ENCODE peak calls at places on chromosome 18, in ten cellular contexts. I is astrocyte of the spinal cord, Z is fibroblast of pulmonary artery, Y is OCI-LY7, P is neural crest cell, V is HL-60, H is nephron progenitor cell, Q is suprapubic skin, K is PC-9, E is adrenal gland. T is an unnamed sample.

GRCh38 chr18:35489913-35490490 is 7.8 kb downstream of the INO80C start:
- DNase-seq in I (no peak), Z (no peak), Y (no peak), P (no peak), V (no peak), H (no peak), Q (no peak), K (no peak), E (no peak), T (no peak)

GRCh38 chr18:57806891-57807280 is 3.8 kb upstream of the ATP8B1 start:
- DNase-seq in I (peak), Z (peak), Y (no peak), P (no peak), V (no peak), H (no peak), Q (no peak), K (peak), E (peak), T (no peak)

GRCh38 chr18:47427951-47428350 is 176.5 kb upstream of the SKOR2 start:
- DNase-seq in I (no peak), Z (no peak), Y (no peak), P (no peak), V (no peak), H (no peak), Q (no peak), K (no peak), E (no peak), T (no peak)

GRCh38 chr18:8730080-8730827 is 24.9 kb downstream of the MTCL1 start:
- DNase-seq in I (peak), Z (peak), Y (no peak), P (no peak), V (no peak), H (no peak), Q (no peak), K (peak), E (peak), T (no peak)

GRCh38 chr18:50590625-50591024 is 30.7 kb downstream of the MAPK4 start:
- DNase-seq in I (no peak), Z (no peak), Y (no peak), P (no peak), V (no peak), H (no peak), Q (no peak), K (no peak), E (no peak), T (no peak)

GRCh38 chr18:58894937-58895336 is 30.3 kb downstream of the ZNF532 start:
- DNase-seq in I (no peak), Z (no peak), Y (no peak), P (no peak), V (no peak), H (no peak), Q (no peak), K (no peak), E (no peak), T (no peak)

GRCh38 chr18:23970161-23971153 is 44.1 kb upstream of the TTC39C start:
- DNase-seq in I (no peak), Z (no peak), Y (peak), P (no peak), V (no peak), H (no peak), Q (no peak), K (no peak), E (no peak), T (no peak)

GRCh38 chr18:69944434-69944833 is 3.2 kb downstream of the CD226 start:
- DNase-seq in I (no peak), Z (no peak), Y (no peak), P (no peak), V (no peak), H (no peak), Q (no peak), K (no peak), E (no peak), T (no peak)

GRCh38 chr18:12304351-12305210 is 3.5 kb upstream of the TUBB6 start:
- DNase-seq in I (no peak), Z (no peak), Y (no peak), P (no peak), V (no peak), H (no peak), Q (peak), K (no peak), E (no peak), T (no peak)

GRCh38 chr18:73778052-73778395 is 369.6 kb downstream of the FBXO15 start:
- DNase-seq in I (no peak), Z (peak), Y (no peak), P (no peak), V (no peak), H (no peak), Q (no peak), K (no peak), E (no peak), T (no peak)

GRCh38 chr18:55763298-55763697 is 175.3 kb upstream of the TCF4 start:
- DNase-seq in I (peak), Z (no peak), Y (no peak), P (no peak), V (no peak), H (no peak), Q (no peak), K (peak), E (no peak), T (no peak)

GRCh38 chr18:50791599-50792438 is 28.0 kb downstream of the MRO start:
- DNase-seq in I (no peak), Z (no peak), Y (no peak), P (no peak), V (no peak), H (no peak), Q (no peak), K (no peak), E (no peak), T (no peak)

GRCh38 chr18:13453714-13454113 is 235.2 kb downstream of the LDLRAD4 start:
- DNase-seq in I (no peak), Z (no peak), Y (no peak), P (no peak), V (no peak), H (no peak), Q (no peak), K (no peak), E (no peak), T (no peak)

GRCh38 chr18:50447102-50447501 is 72.3 kb downstream of the SKA1 start:
- DNase-seq in I (no peak), Z (no peak), Y (no peak), P (no peak), V (no peak), H (no peak), Q (no peak), K (no peak), E (no peak), T (no peak)

GRCh38 chr18:3129053-3129864 is 90.5 kb downstream of the MYOM1 start:
- DNase-seq in I (peak), Z (peak), Y (peak), P (peak), V (peak), H (peak), Q (peak), K (peak), E (peak), T (peak)

DNA sequence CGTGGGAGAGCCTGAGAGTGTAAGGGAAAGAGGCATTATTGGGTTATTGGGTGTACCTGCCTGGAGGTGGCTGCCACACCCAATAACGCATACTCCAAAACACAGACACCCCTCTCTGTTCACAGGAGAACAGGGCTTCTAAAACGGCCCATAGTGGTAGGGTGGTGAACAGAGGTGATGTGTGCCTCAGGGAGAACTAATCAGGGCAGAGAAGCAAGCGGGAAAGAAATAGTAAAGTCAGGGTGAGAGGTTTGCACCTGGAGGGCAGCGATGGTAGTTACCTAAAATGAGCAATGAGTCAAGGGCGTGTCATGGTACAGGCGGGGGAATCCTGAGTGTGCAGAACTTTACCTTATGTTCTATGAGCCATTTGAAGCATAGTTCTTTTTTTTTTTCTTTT is 21.5 kb upstream of the VPS4B start:
- DNase-seq in I (no peak), Z (no peak), Y (no peak), P (no peak), V (no peak), H (no peak), Q (no peak), K (peak), E (no peak), T (no peak)
- TF ChIP-seq CTCF in I (no peak), Z (no peak), Y (no peak), P (no peak), V (no peak), H (no peak), Q (peak), K (no peak), E (no peak), T (no peak)

GRCh38 chr18:72530622-72531021 is 13.5 kb downstream of the CBLN2 start:
- DNase-seq in I (peak), Z (no peak), Y (no peak), P (no peak), V (no peak), H (no peak), Q (no peak), K (no peak), E (no peak), T (no peak)
- TF ChIP-seq CTCF in I (no peak), Z (no peak), Y (no peak), P (peak), V (no peak), H (no peak), Q (no peak), K (no peak), E (no peak), T (no peak)

DNA sequence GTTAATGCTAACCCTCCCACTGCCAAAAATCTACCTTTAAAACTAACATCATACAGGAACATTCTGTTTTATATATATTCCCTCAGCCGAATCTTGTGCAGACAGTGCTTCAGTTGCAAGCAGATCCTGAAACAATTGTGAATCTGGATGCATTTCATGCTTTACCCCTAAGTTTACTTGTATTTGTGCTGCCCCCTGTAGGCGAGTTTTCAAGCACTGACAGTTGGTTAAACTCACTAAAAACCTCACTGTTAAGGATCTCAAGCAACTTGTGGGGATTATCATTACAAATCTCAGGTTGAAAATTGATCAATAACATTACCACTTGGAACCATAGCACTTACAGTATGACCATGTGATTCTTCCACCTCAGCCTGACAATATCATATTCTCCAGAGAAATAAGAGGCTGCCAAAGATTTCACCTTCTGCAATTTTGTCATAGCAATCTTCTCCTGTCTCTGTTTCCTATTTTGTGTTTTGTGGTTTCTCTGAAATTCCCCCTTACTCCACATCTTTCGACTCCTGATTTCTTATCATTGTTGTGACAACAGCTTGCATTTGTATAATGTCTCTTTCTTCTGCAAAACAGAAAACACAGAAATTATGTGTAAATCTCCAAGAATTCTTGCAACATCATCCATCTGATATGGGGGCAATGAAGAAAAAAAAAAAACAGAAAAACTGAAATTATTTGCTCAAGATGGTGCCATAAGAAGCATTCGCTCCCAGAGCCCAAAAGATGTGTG is 354.6 kb upstream of the SETBP1 start:
- DNase-seq in I (peak), Z (peak), Y (peak), P (peak), V (peak), H (peak), Q (no peak), K (no peak), E (peak), T (peak)
- TF ChIP-seq CTCF in I (peak), Z (peak), Y (peak), P (peak), V (peak), H (peak), Q (peak), K (peak), E (peak), T (peak)

GRCh38 chr18:10278265-10278664 is 176.2 kb upstream of the APCDD1 start:
- DNase-seq in I (no peak), Z (no peak), Y (no peak), P (no peak), V (no peak), H (no peak), Q (no peak), K (no peak), E (no peak), T (no peak)
- TF ChIP-seq CTCF in I (no peak), Z (no peak), Y (no peak), P (no peak), V (no peak), H (no peak), Q (no peak), K (no peak), E (no peak), T (no peak)

DNA sequence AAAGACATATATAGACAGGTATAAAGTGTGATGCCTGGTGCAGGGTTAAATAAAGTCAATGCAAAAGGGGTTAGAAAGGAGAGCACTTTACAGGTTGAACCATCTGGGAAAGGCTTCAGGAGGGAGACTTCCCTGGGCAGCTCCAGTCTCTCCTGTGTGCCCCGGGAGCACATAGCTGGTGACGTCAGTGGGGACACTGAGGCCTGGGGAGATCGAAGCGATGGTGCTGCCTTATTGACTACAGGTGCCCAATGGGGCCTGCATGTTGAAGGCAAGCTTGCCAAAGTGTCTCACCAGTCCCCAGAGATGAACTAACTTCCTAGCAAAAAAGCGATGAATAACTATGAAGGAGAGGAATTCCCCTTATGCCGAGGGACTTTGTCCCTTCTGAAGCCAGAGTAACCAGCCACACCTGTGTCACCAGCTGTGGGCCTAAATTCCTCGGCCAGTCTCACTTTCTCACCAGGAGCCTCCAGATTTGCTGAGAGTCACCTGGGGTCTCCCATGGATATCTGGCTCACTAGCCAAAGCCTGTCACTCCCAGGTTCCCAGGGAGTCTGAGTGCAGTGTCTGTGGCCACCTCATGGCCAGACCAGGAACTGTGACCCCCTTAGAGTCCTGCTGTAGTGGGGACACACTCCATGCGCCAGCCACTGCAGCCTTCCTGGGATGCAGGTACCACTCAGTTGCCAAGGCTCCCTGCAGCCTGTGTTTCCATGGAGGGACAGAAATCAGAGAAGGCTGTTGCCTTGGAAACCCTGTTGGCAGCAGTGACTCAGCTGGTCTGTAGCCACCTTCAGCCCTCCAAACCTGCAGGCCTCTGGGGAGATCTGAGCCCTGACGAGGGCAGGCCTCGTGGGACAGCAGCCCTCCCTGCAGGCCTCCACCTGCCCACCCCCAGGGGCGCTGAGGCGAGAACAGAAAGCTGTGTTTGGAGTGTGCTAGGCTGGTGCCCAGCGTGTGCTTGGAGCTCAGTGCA is 128.7 kb downstream of the CTIF start:
- DNase-seq in I (peak), Z (no peak), Y (peak), P (no peak), V (no peak), H (no peak), Q (peak), K (peak), E (peak), T (peak)
- TF ChIP-seq CTCF in I (peak), Z (peak), Y (peak), P (peak), V (no peak), H (peak), Q (no peak), K (peak), E (peak), T (peak)

GRCh38 chr18:79788096-79789085 is 9.3 kb upstream of the KCNG2 start:
- DNase-seq in I (no peak), Z (peak), Y (no peak), P (no peak), V (no peak), H (peak), Q (no peak), K (no peak), E (no peak), T (no peak)
- TF ChIP-seq CTCF in I (no peak), Z (no peak), Y (no peak), P (peak), V (no peak), H (no peak), Q (no peak), K (no peak), E (no peak), T (peak)

GRCh38 chr18:49055787-49056186 is 105.0 kb upstream of the SMAD7 start:
- DNase-seq in I (peak), Z (peak), Y (peak), P (no peak), V (peak), H (no peak), Q (no peak), K (peak), E (peak), T (no peak)

GRCh38 chr18:49061906-49062831 is 111.4 kb upstream of the SMAD7 start:
- DNase-seq in I (no peak), Z (no peak), Y (no peak), P (no peak), V (no peak), H (no peak), Q (no peak), K (no peak), E (no peak), T (no peak)

GRCh38 chr18:49061239-49061905 is 110.6 kb upstream of the SMAD7 start:
- DNase-seq in I (no peak), Z (no peak), Y (no peak), P (no peak), V (no peak), H (no peak), Q (no peak), K (no peak), E (no peak), T (no peak)

GRCh38 chr18:49062832-49063226 is 112.1 kb upstream of the SMAD7 start:
- DNase-seq in I (no peak), Z (no peak), Y (no peak), P (no peak), V (no peak), H (no peak), Q (no peak), K (no peak), E (no peak), T (no peak)

GRCh38 chr18:49059028-49059670 is 108.4 kb upstream of the SMAD7 start:
- DNase-seq in I (no peak), Z (peak), Y (peak), P (no peak), V (no peak), H (no peak), Q (no peak), K (no peak), E (no peak), T (no peak)
- TF ChIP-seq CTCF in I (peak), Z (peak), Y (peak), P (no peak), V (no peak), H (no peak), Q (no peak), K (no peak), E (no peak), T (no peak)

DNA sequence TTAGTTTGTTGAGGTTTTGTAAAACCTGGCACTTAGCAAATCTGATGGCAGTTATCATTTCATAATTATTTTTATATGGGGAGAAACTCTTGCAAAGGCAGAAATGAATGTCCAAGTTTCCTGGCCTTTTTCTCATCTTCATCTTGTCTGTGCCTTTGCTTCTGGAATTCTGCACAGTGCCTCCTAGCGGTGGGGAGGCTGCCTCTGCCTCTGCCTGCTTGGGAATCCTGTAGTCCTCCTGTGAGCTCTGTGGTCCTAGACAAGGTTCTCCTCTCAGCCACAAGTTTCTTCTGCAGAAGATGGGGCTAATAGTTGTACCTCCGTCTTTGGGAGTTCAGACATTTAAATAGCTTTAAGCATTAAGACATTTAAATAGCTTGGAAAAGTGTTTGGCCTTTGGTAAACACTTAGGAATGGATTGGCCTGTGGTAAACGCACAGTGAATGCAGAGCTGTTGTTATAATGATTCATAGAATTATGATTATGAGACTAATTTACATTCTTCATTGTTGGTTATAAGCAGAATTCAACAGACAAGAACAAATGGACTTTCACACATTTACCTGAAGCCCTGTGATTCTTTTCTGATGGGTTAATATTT is 101.2 kb downstream of the ZNF236 start:
- DNase-seq in I (peak), Z (peak), Y (no peak), P (peak), V (peak), H (peak), Q (no peak), K (no peak), E (no peak), T (no peak)
- TF ChIP-seq CTCF in I (peak), Z (peak), Y (peak), P (peak), V (peak), H (peak), Q (peak), K (peak), E (peak), T (peak)

T was measured in mesothelial cell of epicardium.